ENCODE peak calls at places on chromosomes 3 and 15, in eight cellular contexts. K is body of pancreas, S is fibroblast of pulmonary artery, Y is tibial artery, F is cardiac muscle cell, N is esophagus squamous epithelium, P is uterus, M is adrenal gland. R is an unnamed sample.

GRCh38 chr3:52532517-52532837 is 1.2 kb downstream of the NT5DC2 start:
- DNase-seq in K (no peak), S (peak), Y (peak), F (no peak), N (no peak), P (peak), M (peak), R (no peak)

GRCh38 chr3:111156506-111156905 is 84.9 kb downstream of the NECTIN3 start:
- DNase-seq in K (no peak), S (peak), Y (no peak), F (no peak), N (no peak), P (no peak), M (no peak), R (no peak)

GRCh38 chr3:66527253-66527652 is 26.4 kb upstream of the LRIG1 start:
- DNase-seq in K (no peak), S (no peak), Y (no peak), F (peak), N (no peak), P (no peak), M (no peak), R (no peak)

GRCh38 chr3:105349988-105350387 is 16.7 kb upstream of the ALCAM start:
- DNase-seq in K (no peak), S (no peak), Y (no peak), F (no peak), N (no peak), P (no peak), M (no peak), R (no peak)

GRCh38 chr3:4993276-4994143 is 14.3 kb downstream of the BHLHE40 start:
- DNase-seq in K (no peak), S (no peak), Y (no peak), F (no peak), N (no peak), P (no peak), M (no peak), R (no peak)

GRCh38 chr3:30689202-30689641 is 82.8 kb downstream of the TGFBR2 start:
- DNase-seq in K (peak), S (peak), Y (no peak), F (no peak), N (no peak), P (no peak), M (peak), R (peak)

GRCh38 chr3:68876112-68876713 is 56.1 kb downstream of the TAFA4 start:
- DNase-seq in K (peak), S (peak), Y (no peak), F (peak), N (no peak), P (peak), M (peak), R (peak)

GRCh38 chr15:99172989-99173388 is 68.1 kb downstream of the SYNM start:
- DNase-seq in K (no peak), S (no peak), Y (no peak), F (no peak), N (no peak), P (no peak), M (no peak), R (no peak)

GRCh38 chr3:168093229-168093628 is 2.5 kb downstream of the GOLIM4 start:
- DNase-seq in K (no peak), S (no peak), Y (no peak), F (no peak), N (no peak), P (no peak), M (no peak), R (no peak)

GRCh38 chr3:180478695-180479094 is 123.3 kb upstream of the TTC14 start:
- DNase-seq in K (no peak), S (no peak), Y (no peak), F (no peak), N (no peak), P (no peak), M (no peak), R (no peak)

GRCh38 chr3:54873059-54873695 is 54.7 kb downstream of the LRTM1 start:
- DNase-seq in K (no peak), S (no peak), Y (no peak), F (no peak), N (no peak), P (no peak), M (no peak), R (no peak)

GRCh38 chr15:79025201-79025600 is 65.4 kb downstream of the RASGRF1 start:
- DNase-seq in K (no peak), S (no peak), Y (no peak), F (peak), N (no peak), P (no peak), M (peak), R (no peak)

GRCh38 chr3:57706462-57706861 is 13.6 kb upstream of the DENND6A start:
- DNase-seq in K (no peak), S (peak), Y (no peak), F (no peak), N (no peak), P (no peak), M (no peak), R (no peak)

GRCh38 chr15:26970712-26971210 is at the start of gene GABRG3:
- DNase-seq in K (no peak), S (no peak), Y (no peak), F (peak), N (no peak), P (no peak), M (no peak), R (peak)

GRCh38 chr3:157418104-157418503 is 18.5 kb upstream of the PTX3 start:
- DNase-seq in K (no peak), S (no peak), Y (no peak), F (no peak), N (no peak), P (no peak), M (no peak), R (no peak)

GRCh38 chr3:31275038-31275562 is 257.6 kb upstream of the STT3B start:
- DNase-seq in K (peak), S (peak), Y (no peak), F (no peak), N (no peak), P (no peak), M (peak), R (no peak)

GRCh38 chr3:150251654-150252053 is 156.4 kb upstream of the TSC22D2 start:
- DNase-seq in K (no peak), S (peak), Y (no peak), F (no peak), N (no peak), P (no peak), M (no peak), R (no peak)

GRCh38 chr3:69724722-69725435 is 14.4 kb upstream of the MITF start:
- DNase-seq in K (peak), S (no peak), Y (no peak), F (peak), N (no peak), P (no peak), M (no peak), R (no peak)

GRCh38 chr3:98945006-98945626 is 43.6 kb upstream of the DCBLD2 start:
- DNase-seq in K (no peak), S (peak), Y (no peak), F (no peak), N (no peak), P (no peak), M (no peak), R (no peak)

GRCh38 chr3:62688812-62689211 is 186.4 kb downstream of the CADPS start:
- DNase-seq in K (no peak), S (no peak), Y (no peak), F (no peak), N (no peak), P (no peak), M (no peak), R (no peak)

GRCh38 chr3:143565943-143566342 is 282.3 kb downstream of the SLC9A9 start:
- DNase-seq in K (no peak), S (peak), Y (no peak), F (peak), N (no peak), P (no peak), M (no peak), R (peak)

GRCh38 chr3:143627336-143627735 is 220.9 kb downstream of the SLC9A9 start:
- DNase-seq in K (no peak), S (peak), Y (no peak), F (no peak), N (no peak), P (no peak), M (no peak), R (no peak)

GRCh38 chr15:95940431-95940985 is 390.0 kb upstream of the NR2F2 start:
- DNase-seq in K (no peak), S (no peak), Y (no peak), F (no peak), N (no peak), P (no peak), M (no peak), R (no peak)

GRCh38 chr3:37991823-37992222 is 1.2 kb downstream of the VILL start:
- DNase-seq in K (no peak), S (no peak), Y (peak), F (no peak), N (no peak), P (no peak), M (no peak), R (no peak)

GRCh38 chr3:197393711-197394110 is 95.3 kb upstream of the DLG1 start:
- DNase-seq in K (no peak), S (no peak), Y (peak), F (no peak), N (no peak), P (no peak), M (no peak), R (no peak)

GRCh38 chr15:70276401-70276800 is 178.7 kb upstream of the TLE3 start:
- DNase-seq in K (no peak), S (no peak), Y (peak), F (no peak), N (no peak), P (no peak), M (no peak), R (no peak)

GRCh38 chr15:39828374-39828931 is 45.8 kb upstream of the FSIP1 start:
- DNase-seq in K (peak), S (peak), Y (no peak), F (peak), N (no peak), P (no peak), M (no peak), R (no peak)

GRCh38 chr3:72187131-72187530 is 402.2 kb upstream of the PROK2 start:
- DNase-seq in K (no peak), S (no peak), Y (no peak), F (no peak), N (no peak), P (no peak), M (no peak), R (no peak)

GRCh38 chr3:139044366-139045210 is at the start of gene PRR23C:
- DNase-seq in K (no peak), S (no peak), Y (no peak), F (no peak), N (no peak), P (no peak), M (no peak), R (no peak)

GRCh38 chr15:70512772-70513362 is 250.5 kb downstream of the UACA start:
- DNase-seq in K (no peak), S (peak), Y (no peak), F (peak), N (no peak), P (no peak), M (peak), R (no peak)

GRCh38 chr3:42544492-42545283 is 37.1 kb downstream of the SEC22C start:
- DNase-seq in K (peak), S (peak), Y (peak), F (peak), N (no peak), P (peak), M (peak), R (peak)

GRCh38 chr15:41655716-41656115 is 4.5 kb upstream of the MGA start:
- DNase-seq in K (no peak), S (no peak), Y (no peak), F (no peak), N (no peak), P (no peak), M (no peak), R (no peak)

GRCh38 chr15:70217246-70218160 is 119.8 kb upstream of the TLE3 start:
- DNase-seq in K (no peak), S (no peak), Y (no peak), F (no peak), N (no peak), P (no peak), M (no peak), R (no peak)

GRCh38 chr3:71504250-71505036 is 79.1 kb downstream of the FOXP1 start:
- DNase-seq in K (no peak), S (peak), Y (no peak), F (no peak), N (no peak), P (no peak), M (peak), R (no peak)

GRCh38 chr3:13455644-13456043 is 24.5 kb upstream of the HDAC11 start:
- DNase-seq in K (no peak), S (no peak), Y (no peak), F (no peak), N (no peak), P (no peak), M (no peak), R (no peak)

GRCh38 chr15:81418891-81419290 is 44.9 kb upstream of the TMC3 start:
- DNase-seq in K (peak), S (no peak), Y (no peak), F (peak), N (no peak), P (no peak), M (no peak), R (no peak)

GRCh38 chr15:81413851-81414250 is 39.8 kb upstream of the TMC3 start:
- DNase-seq in K (no peak), S (no peak), Y (no peak), F (no peak), N (no peak), P (no peak), M (no peak), R (no peak)

GRCh38 chr15:81418427-81418826 is 44.4 kb upstream of the TMC3 start:
- DNase-seq in K (no peak), S (no peak), Y (no peak), F (no peak), N (no peak), P (no peak), M (no peak), R (no peak)

DNA sequence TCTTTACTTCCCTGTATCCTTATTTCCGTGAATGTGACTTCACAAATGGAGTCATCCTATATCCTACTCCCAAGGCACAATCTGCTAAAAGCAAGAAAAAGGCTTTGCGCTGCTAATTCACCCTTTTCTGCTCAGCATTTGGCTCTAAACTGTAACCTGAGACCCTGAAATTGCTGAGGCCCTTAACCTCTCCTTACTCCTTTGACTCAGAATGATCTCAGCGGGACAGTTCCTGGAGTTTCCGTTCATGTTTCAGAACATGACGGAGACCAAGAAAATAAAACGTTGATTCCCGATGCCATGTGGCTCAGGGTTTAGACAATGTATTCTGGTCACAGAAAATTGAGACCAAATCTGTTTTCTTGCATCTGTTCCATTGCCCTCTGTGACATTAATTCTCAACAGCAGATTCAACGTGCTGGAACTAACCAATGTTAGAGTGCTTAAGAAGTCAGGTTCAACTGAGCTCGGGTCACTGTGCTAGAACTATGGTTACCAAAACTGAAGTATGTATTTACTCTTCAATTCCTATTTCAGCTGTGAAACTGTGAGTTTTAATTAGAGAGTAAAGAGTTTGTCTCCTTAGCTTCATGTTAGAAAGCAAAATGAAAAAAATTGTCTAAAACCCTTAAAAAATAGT is 45.4 kb upstream of the TMC3 start:
- DNase-seq in K (no peak), S (peak), Y (no peak), F (peak), N (no peak), P (no peak), M (no peak), R (no peak)
- H3K4me3 ChIP-seq in K (no peak), S (no peak), Y (no peak), F (no peak), N (no peak), P (no peak), M (no peak), R (no peak)

DNA sequence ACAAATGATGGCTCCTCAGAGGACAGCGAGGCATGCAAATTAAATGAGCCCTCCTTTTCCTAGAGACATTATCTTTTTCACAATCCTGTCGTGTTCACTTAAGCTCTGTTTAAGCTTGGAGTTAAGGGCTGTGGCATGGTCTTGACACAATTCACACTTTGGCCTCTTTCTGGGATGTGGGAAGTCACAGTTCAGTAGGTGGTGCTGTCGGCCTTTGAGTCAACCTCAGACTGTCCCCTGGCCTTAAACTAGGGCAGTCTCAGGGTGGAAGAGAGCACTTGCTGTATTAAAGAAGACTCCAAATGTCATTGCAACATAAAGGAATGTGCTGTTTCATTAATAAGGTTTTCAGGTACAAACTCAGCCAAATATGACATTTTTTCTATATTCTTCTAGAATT is 351.0 kb downstream of the MCTP2 start:
- DNase-seq in K (no peak), S (peak), Y (no peak), F (peak), N (no peak), P (peak), M (peak), R (no peak)
- TF ChIP-seq CTCF in K (no peak), S (peak), Y (peak), F (peak), N (no peak), P (no peak), M (peak), R (peak)

DNA sequence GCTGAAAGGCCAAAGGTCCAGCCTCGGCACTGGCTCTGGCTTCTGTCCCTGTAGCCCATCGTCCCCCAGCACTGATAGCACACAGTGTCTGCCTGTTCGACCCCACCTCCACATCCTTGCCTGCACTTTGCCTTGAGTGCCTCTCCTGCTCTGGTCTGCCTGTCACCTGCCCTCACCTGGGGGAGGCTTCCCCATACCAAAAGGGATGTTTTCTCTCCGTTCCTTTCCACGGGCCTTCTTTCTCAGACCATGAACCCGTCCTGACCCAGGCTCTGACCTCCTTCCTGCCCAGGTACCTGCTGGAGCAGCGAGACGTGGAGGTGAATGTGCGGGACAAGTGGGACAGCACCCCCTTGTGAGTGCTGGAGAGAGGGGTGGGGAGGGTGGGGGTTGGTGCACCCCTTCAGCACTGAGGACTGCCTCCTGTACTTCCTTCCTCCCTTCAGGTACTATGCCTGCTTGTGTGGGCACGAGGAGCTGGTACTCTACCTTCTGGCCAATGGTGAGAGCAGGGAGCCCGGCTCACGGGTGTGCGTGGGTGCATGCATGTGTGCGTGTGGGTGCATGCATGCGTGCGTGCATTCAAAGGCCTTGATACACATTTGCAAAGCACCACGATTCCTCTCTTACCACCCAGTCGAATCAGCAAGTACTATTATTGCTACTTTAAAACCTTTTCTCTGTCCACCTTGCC is 1.5 kb downstream of the ABTB1 start:
- DNase-seq in K (no peak), S (no peak), Y (peak), F (no peak), N (no peak), P (peak), M (no peak), R (no peak)
- H3K4me3 ChIP-seq in K (no peak), S (peak), Y (peak), F (no peak), N (no peak), P (peak), M (no peak), R (peak)

GRCh38 chr15:88541709-88542341 is 4.7 kb downstream of the DET1 start:
- DNase-seq in K (no peak), S (no peak), Y (no peak), F (no peak), N (no peak), P (no peak), M (no peak), R (no peak)
- TF ChIP-seq CTCF in K (no peak), S (no peak), Y (no peak), F (no peak), N (no peak), P (no peak), M (no peak), R (no peak)

R was measured in thyroid gland.